ENCODE peak calls at places on chromosomes 6 and 20, in eight cellular contexts. N, Z, W, U, O, V, H and S are unnamed samples.

GRCh38 chr20:39596554-39596953 is 634.4 kb downstream of the DHX35 start:
- DNase-seq in N (no peak), Z (no peak), W (no peak), U (no peak), O (no peak), V (no peak), H (no peak), S (no peak)

GRCh38 chr6:126657556-126658129 is 317.7 kb downstream of the CENPW start:
- DNase-seq in N (no peak), Z (peak; percentile 21), W (peak; percentile 8), U (no peak), O (peak; percentile 46), V (peak; percentile 50), H (no peak), S (no peak)

GRCh38 chr20:32040142-32040953 is 11.7 kb upstream of the HCK start:
- DNase-seq in N (no peak), Z (no peak), W (no peak), U (peak; percentile 13), O (no peak), V (no peak), H (no peak), S (peak; percentile 79)

GRCh38 chr6:5028301-5028700 is 24.5 kb upstream of the RPP40 start:
- DNase-seq in N (no peak), Z (no peak), W (no peak), U (no peak), O (no peak), V (no peak), H (no peak), S (no peak)

GRCh38 chr6:36753671-36754485 is 56.3 kb downstream of the RAB44 start:
- DNase-seq in N (no peak), Z (no peak), W (no peak), U (no peak), O (no peak), V (no peak), H (no peak), S (no peak)

GRCh38 chr6:33967966-33968724 is 164.3 kb upstream of the MLN start:
- DNase-seq in N (no peak), Z (no peak), W (no peak), U (no peak), O (no peak), V (no peak), H (no peak), S (no peak)

GRCh38 chr6:85797993-85798392 is 155.3 kb upstream of the SYNCRIP start:
- DNase-seq in N (no peak), Z (peak; percentile 71), W (no peak), U (no peak), O (no peak), V (no peak), H (no peak), S (no peak)

GRCh38 chr20:58515240-58516212 is at the start of gene APCDD1L:
- DNase-seq in N (no peak), Z (no peak), W (peak; percentile 28), U (peak; percentile 6), O (peak; percentile 57), V (no peak), H (no peak), S (no peak)

GRCh38 chr6:126181890-126182289 is 158.0 kb upstream of the CENPW start:
- DNase-seq in N (no peak), Z (no peak), W (no peak), U (no peak), O (no peak), V (no peak), H (no peak), S (no peak)

GRCh38 chr20:19824861-19825260 is 66.8 kb downstream of the RIN2 start:
- DNase-seq in N (no peak), Z (no peak), W (no peak), U (no peak), O (no peak), V (no peak), H (no peak), S (no peak)

GRCh38 chr6:83429857-83430605 is 820 bp downstream of the ME1 start:
- DNase-seq in N (no peak), Z (peak; percentile 70), W (no peak), U (no peak), O (peak; percentile 36), V (no peak), H (peak; percentile 47), S (no peak)

GRCh38 chr6:143575440-143575839 is 63.9 kb upstream of the FUCA2 start:
- DNase-seq in N (no peak), Z (peak; percentile 75), W (peak; percentile 53), U (peak; percentile 41), O (peak; percentile 83), V (peak; percentile 78), H (peak; percentile 82), S (peak; percentile 32)

GRCh38 chr6:52371656-52372151 is 9.8 kb downstream of the PAQR8 start:
- DNase-seq in N (no peak), Z (no peak), W (no peak), U (no peak), O (no peak), V (no peak), H (no peak), S (no peak)

GRCh38 chr6:25700841-25701240 is 48.8 kb downstream of the SCGN start:
- DNase-seq in N (no peak), Z (no peak), W (no peak), U (no peak), O (no peak), V (no peak), H (no peak), S (no peak)

GRCh38 chr6:100774681-100775080 is 106.4 kb downstream of the ASCC3 start:
- DNase-seq in N (no peak), Z (no peak), W (peak; percentile 11), U (no peak), O (peak; percentile 15), V (no peak), H (no peak), S (no peak)

GRCh38 chr20:7269452-7269851 is 502.0 kb downstream of the BMP2 start:
- DNase-seq in N (no peak), Z (no peak), W (no peak), U (no peak), O (no peak), V (no peak), H (no peak), S (no peak)

GRCh38 chr6:9502991-9503761 is 911.7 kb downstream of the TFAP2A start:
- DNase-seq in N (no peak), Z (no peak), W (peak; percentile 60), U (no peak), O (peak; percentile 96), V (peak; percentile 98), H (no peak), S (no peak)

GRCh38 chr20:51373713-51374481 is 168.6 kb downstream of the NFATC2 start:
- DNase-seq in N (no peak), Z (peak; percentile 58), W (no peak), U (no peak), O (peak; percentile 64), V (no peak), H (no peak), S (no peak)

GRCh38 chr20:46348231-46348803 is 40.0 kb upstream of the CDH22 start:
- DNase-seq in N (no peak), Z (peak; percentile 77), W (no peak), U (no peak), O (peak; percentile 55), V (peak; percentile 20), H (no peak), S (no peak)

GRCh38 chr6:111523484-111524166 is 40.6 kb upstream of the REV3L start:
- DNase-seq in N (no peak), Z (no peak), W (no peak), U (no peak), O (no peak), V (no peak), H (no peak), S (no peak)

GRCh38 chr20:35174458-35175216 is 2.8 kb downstream of the PROCR start:
- DNase-seq in N (no peak), Z (peak; percentile 60), W (no peak), U (no peak), O (no peak), V (no peak), H (peak; percentile 60), S (no peak)

GRCh38 chr6:87660226-87660886 is 41.7 kb downstream of the AKIRIN2 start:
- DNase-seq in N (no peak), Z (peak; percentile 20), W (peak; percentile 57), U (no peak), O (peak; percentile 71), V (peak; percentile 27), H (no peak), S (no peak)

GRCh38 chr20:62969939-62970306 is 17.4 kb downstream of the SLC17A9 start:
- DNase-seq in N (no peak), Z (no peak), W (no peak), U (no peak), O (no peak), V (no peak), H (no peak), S (no peak)